ENCODE peak calls at places on chromosome 6, in nine cellular contexts. U, X, Y, I, P, F, A, G and T are unnamed samples.

GRCh38 chr6:109869398-109870165 is 108.5 kb upstream of the GPR6 start:
- DNase-seq in U (no peak), X (no peak), Y (no peak), I (no peak), P (no peak), F (no peak), A (no peak), G (no peak), T (no peak)

GRCh38 chr6:142802124-142802523 is 142.9 kb downstream of the HIVEP2 start:
- DNase-seq in U (peak), X (peak), Y (no peak), I (no peak), P (no peak), F (no peak), A (peak), G (peak), T (peak)

GRCh38 chr6:154511735-154512097 is 1.2 kb upstream of the CNKSR3 start:
- DNase-seq in U (no peak), X (no peak), Y (no peak), I (no peak), P (no peak), F (no peak), A (no peak), G (no peak), T (no peak)

GRCh38 chr6:56199956-56200355 is 47.4 kb downstream of the COL21A1 start:
- DNase-seq in U (no peak), X (peak), Y (no peak), I (no peak), P (no peak), F (no peak), A (no peak), G (peak), T (no peak)

GRCh38 chr6:119349341-119350201 is at the start of gene MAN1A1:
- DNase-seq in U (peak), X (peak), Y (peak), I (peak), P (peak), F (peak), A (peak), G (peak), T (peak)

GRCh38 chr6:5202206-5202605 is 58.5 kb downstream of the LYRM4 start:
- DNase-seq in U (no peak), X (no peak), Y (no peak), I (no peak), P (no peak), F (no peak), A (no peak), G (no peak), T (no peak)

GRCh38 chr6:106527979-106528378 is 101.3 kb downstream of the RTN4IP1 start:
- DNase-seq in U (no peak), X (peak), Y (no peak), I (no peak), P (no peak), F (no peak), A (no peak), G (peak), T (no peak)

GRCh38 chr6:1605822-1606532 is 3.7 kb upstream of the FOXC1 start:
- DNase-seq in U (no peak), X (no peak), Y (no peak), I (no peak), P (peak), F (no peak), A (no peak), G (no peak), T (no peak)

GRCh38 chr6:3813150-3813780 is 35.9 kb upstream of the FAM50B start:
- DNase-seq in U (peak), X (peak), Y (no peak), I (no peak), P (peak), F (no peak), A (no peak), G (peak), T (no peak)

GRCh38 chr6:119526609-119527605 is 177.3 kb upstream of the MAN1A1 start:
- DNase-seq in U (no peak), X (no peak), Y (no peak), I (no peak), P (no peak), F (no peak), A (no peak), G (no peak), T (no peak)

GRCh38 chr6:167827588-167828324 is 1.0 kb downstream of the AFDN start:
- DNase-seq in U (peak), X (peak), Y (peak), I (no peak), P (peak), F (no peak), A (peak), G (peak), T (peak)

GRCh38 chr6:144285548-144285797 is 338 bp downstream of the UTRN start:
- DNase-seq in U (no peak), X (no peak), Y (no peak), I (no peak), P (no peak), F (no peak), A (peak), G (no peak), T (no peak)

GRCh38 chr6:17472653-17473183 is 79.3 kb downstream of the CAP2 start:
- DNase-seq in U (no peak), X (peak), Y (peak), I (no peak), P (no peak), F (no peak), A (no peak), G (peak), T (no peak)

GRCh38 chr6:153485072-153485471 is 354.0 kb upstream of the RGS17 start:
- DNase-seq in U (no peak), X (no peak), Y (no peak), I (no peak), P (no peak), F (no peak), A (no peak), G (no peak), T (no peak)

GRCh38 chr6:124962617-124963415 is 579 bp downstream of the RNF217 start:
- DNase-seq in U (peak), X (peak), Y (peak), I (no peak), P (peak), F (no peak), A (no peak), G (peak), T (no peak)